ENCODE peak calls at places on chromosomes 3 and 15, in ten cellular contexts. One of them, this sample, is unnamed.

GRCh38 chr3:100158877-100159563 is 44.7 kb upstream of the FILIP1L start:
- DNase-seq in CD8-positive, alpha-beta memory T cell: no peak
- DNase-seq in Right ventricle myocardium superior: no peak
- DNase-seq in stimulated activated CD8-positive, alpha-beta memory T cell treated with anti-CD3 and anti-CD28 coated beads, Interleukin-7, amount 100 ng/mL, for 1 hour: no peak
- DNase-seq in frontal cortex: no peak
- DNase-seq in activated naive CD8-positive, alpha-beta T cell treated with anti-CD3 and anti-CD28 coated beads, Interleukin-2, amount 50 U/mL, for 24 hours: no peak
- DNase-seq in IMR-90: no peak
- DNase-seq in activated CD8-positive, alpha-beta memory T cell treated with anti-CD3 and anti-CD28 coated beads for 24 hours: no peak
- DNase-seq in lower leg skin: no peak
- DNase-seq in NCI-H1417: no peak
- DNase-seq in this sample: peak; percentile 88

GRCh38 chr3:127750226-127751031 is 71.9 kb downstream of the MGLL start:
- DNase-seq in activated naive CD8-positive, alpha-beta T cell treated with anti-CD3 and anti-CD28 coated beads, Interleukin-2, amount 50 U/mL, for 24 hours: no peak
- DNase-seq in NCI-H1417: no peak
- DNase-seq in IMR-90: peak; percentile 94
- DNase-seq in Right ventricle myocardium superior: no peak
- DNase-seq in lower leg skin: no peak
- DNase-seq in CD8-positive, alpha-beta memory T cell: no peak
- DNase-seq in stimulated activated CD8-positive, alpha-beta memory T cell treated with anti-CD3 and anti-CD28 coated beads, Interleukin-7, amount 100 ng/mL, for 1 hour: no peak
- DNase-seq in activated CD8-positive, alpha-beta memory T cell treated with anti-CD3 and anti-CD28 coated beads for 24 hours: no peak
- DNase-seq in frontal cortex: no peak
- DNase-seq in this sample: peak; percentile 93

GRCh38 chr15:57784081-57784488 is 77.6 kb downstream of the POLR2M start:
- DNase-seq in activated naive CD8-positive, alpha-beta T cell treated with anti-CD3 and anti-CD28 coated beads, Interleukin-2, amount 50 U/mL, for 24 hours: no peak
- DNase-seq in IMR-90: no peak
- DNase-seq in lower leg skin: peak; percentile 46
- DNase-seq in CD8-positive, alpha-beta memory T cell: no peak
- DNase-seq in activated CD8-positive, alpha-beta memory T cell treated with anti-CD3 and anti-CD28 coated beads for 24 hours: no peak
- DNase-seq in Right ventricle myocardium superior: peak; percentile 57
- DNase-seq in frontal cortex: no peak
- DNase-seq in stimulated activated CD8-positive, alpha-beta memory T cell treated with anti-CD3 and anti-CD28 coated beads, Interleukin-7, amount 100 ng/mL, for 1 hour: no peak
- DNase-seq in NCI-H1417: no peak
- DNase-seq in this sample: no peak

GRCh38 chr15:41944313-41944940 is 27.9 kb downstream of the EHD4 start:
- DNase-seq in stimulated activated CD8-positive, alpha-beta memory T cell treated with anti-CD3 and anti-CD28 coated beads, Interleukin-7, amount 100 ng/mL, for 1 hour: no peak
- DNase-seq in IMR-90: peak; percentile 94
- DNase-seq in activated naive CD8-positive, alpha-beta T cell treated with anti-CD3 and anti-CD28 coated beads, Interleukin-2, amount 50 U/mL, for 24 hours: no peak
- DNase-seq in NCI-H1417: no peak
- DNase-seq in Right ventricle myocardium superior: peak; percentile 75
- DNase-seq in activated CD8-positive, alpha-beta memory T cell treated with anti-CD3 and anti-CD28 coated beads for 24 hours: no peak
- DNase-seq in frontal cortex: no peak
- DNase-seq in CD8-positive, alpha-beta memory T cell: no peak
- DNase-seq in lower leg skin: no peak
- DNase-seq in this sample: no peak

GRCh38 chr3:120601554-120601953 is 5.4 kb downstream of the NDUFB4 start:
- DNase-seq in frontal cortex: no peak
- DNase-seq in activated CD8-positive, alpha-beta memory T cell treated with anti-CD3 and anti-CD28 coated beads for 24 hours: no peak
- DNase-seq in Right ventricle myocardium superior: no peak
- DNase-seq in NCI-H1417: no peak
- DNase-seq in stimulated activated CD8-positive, alpha-beta memory T cell treated with anti-CD3 and anti-CD28 coated beads, Interleukin-7, amount 100 ng/mL, for 1 hour: no peak
- DNase-seq in IMR-90: no peak
- DNase-seq in lower leg skin: no peak
- DNase-seq in CD8-positive, alpha-beta memory T cell: no peak
- DNase-seq in activated naive CD8-positive, alpha-beta T cell treated with anti-CD3 and anti-CD28 coated beads, Interleukin-2, amount 50 U/mL, for 24 hours: no peak
- DNase-seq in this sample: no peak

GRCh38 chr3:19105826-19106225 is 42.5 kb upstream of the KCNH8 start:
- DNase-seq in IMR-90: no peak
- DNase-seq in lower leg skin: no peak
- DNase-seq in activated CD8-positive, alpha-beta memory T cell treated with anti-CD3 and anti-CD28 coated beads for 24 hours: no peak
- DNase-seq in NCI-H1417: no peak
- DNase-seq in frontal cortex: no peak
- DNase-seq in activated naive CD8-positive, alpha-beta T cell treated with anti-CD3 and anti-CD28 coated beads, Interleukin-2, amount 50 U/mL, for 24 hours: no peak
- DNase-seq in CD8-positive, alpha-beta memory T cell: no peak
- DNase-seq in Right ventricle myocardium superior: no peak
- DNase-seq in stimulated activated CD8-positive, alpha-beta memory T cell treated with anti-CD3 and anti-CD28 coated beads, Interleukin-7, amount 100 ng/mL, for 1 hour: no peak
- DNase-seq in this sample: no peak

GRCh38 chr15:81573098-81573746 is 199.2 kb upstream of the TMC3 start:
- DNase-seq in lower leg skin: no peak
- DNase-seq in NCI-H1417: no peak
- DNase-seq in stimulated activated CD8-positive, alpha-beta memory T cell treated with anti-CD3 and anti-CD28 coated beads, Interleukin-7, amount 100 ng/mL, for 1 hour: no peak
- DNase-seq in Right ventricle myocardium superior: no peak
- DNase-seq in activated CD8-positive, alpha-beta memory T cell treated with anti-CD3 and anti-CD28 coated beads for 24 hours: no peak
- DNase-seq in CD8-positive, alpha-beta memory T cell: no peak
- DNase-seq in frontal cortex: no peak
- DNase-seq in activated naive CD8-positive, alpha-beta T cell treated with anti-CD3 and anti-CD28 coated beads, Interleukin-2, amount 50 U/mL, for 24 hours: no peak
- DNase-seq in IMR-90: no peak
- DNase-seq in this sample: peak; percentile 97

GRCh38 chr15:43268111-43269105 is 1.7 kb upstream of the TGM5 start:
- DNase-seq in activated naive CD8-positive, alpha-beta T cell treated with anti-CD3 and anti-CD28 coated beads, Interleukin-2, amount 50 U/mL, for 24 hours: peak; percentile 58
- DNase-seq in Right ventricle myocardium superior: no peak
- DNase-seq in stimulated activated CD8-positive, alpha-beta memory T cell treated with anti-CD3 and anti-CD28 coated beads, Interleukin-7, amount 100 ng/mL, for 1 hour: no peak
- DNase-seq in NCI-H1417: no peak
- DNase-seq in CD8-positive, alpha-beta memory T cell: no peak
- DNase-seq in frontal cortex: no peak
- DNase-seq in IMR-90: no peak
- DNase-seq in activated CD8-positive, alpha-beta memory T cell treated with anti-CD3 and anti-CD28 coated beads for 24 hours: no peak
- DNase-seq in lower leg skin: no peak
- DNase-seq in this sample: no peak

GRCh38 chr3:101131767-101132166 is 138.5 kb upstream of the ABI3BP start:
- DNase-seq in stimulated activated CD8-positive, alpha-beta memory T cell treated with anti-CD3 and anti-CD28 coated beads, Interleukin-7, amount 100 ng/mL, for 1 hour: no peak
- DNase-seq in activated CD8-positive, alpha-beta memory T cell treated with anti-CD3 and anti-CD28 coated beads for 24 hours: no peak
- DNase-seq in Right ventricle myocardium superior: no peak
- DNase-seq in CD8-positive, alpha-beta memory T cell: no peak
- DNase-seq in NCI-H1417: no peak
- DNase-seq in lower leg skin: no peak
- DNase-seq in activated naive CD8-positive, alpha-beta T cell treated with anti-CD3 and anti-CD28 coated beads, Interleukin-2, amount 50 U/mL, for 24 hours: no peak
- DNase-seq in IMR-90: no peak
- DNase-seq in frontal cortex: no peak
- DNase-seq in this sample: no peak

GRCh38 chr15:96273317-96274086 is 57.0 kb upstream of the NR2F2 start:
- DNase-seq in activated CD8-positive, alpha-beta memory T cell treated with anti-CD3 and anti-CD28 coated beads for 24 hours: no peak
- DNase-seq in Right ventricle myocardium superior: no peak
- DNase-seq in lower leg skin: no peak
- DNase-seq in IMR-90: peak; percentile 100
- DNase-seq in frontal cortex: no peak
- DNase-seq in stimulated activated CD8-positive, alpha-beta memory T cell treated with anti-CD3 and anti-CD28 coated beads, Interleukin-7, amount 100 ng/mL, for 1 hour: no peak
- DNase-seq in activated naive CD8-positive, alpha-beta T cell treated with anti-CD3 and anti-CD28 coated beads, Interleukin-2, amount 50 U/mL, for 24 hours: peak; percentile 25
- DNase-seq in NCI-H1417: no peak
- DNase-seq in CD8-positive, alpha-beta memory T cell: no peak
- DNase-seq in this sample: no peak

GRCh38 chr3:46968783-46969428 is 7.6 kb downstream of the CCDC12 start:
- DNase-seq in activated naive CD8-positive, alpha-beta T cell treated with anti-CD3 and anti-CD28 coated beads, Interleukin-2, amount 50 U/mL, for 24 hours: no peak
- DNase-seq in IMR-90: no peak
- DNase-seq in stimulated activated CD8-positive, alpha-beta memory T cell treated with anti-CD3 and anti-CD28 coated beads, Interleukin-7, amount 100 ng/mL, for 1 hour: no peak
- DNase-seq in frontal cortex: no peak
- DNase-seq in activated CD8-positive, alpha-beta memory T cell treated with anti-CD3 and anti-CD28 coated beads for 24 hours: no peak
- DNase-seq in CD8-positive, alpha-beta memory T cell: no peak
- DNase-seq in NCI-H1417: no peak
- DNase-seq in lower leg skin: no peak
- DNase-seq in Right ventricle myocardium superior: peak; percentile 37
- DNase-seq in this sample: no peak

GRCh38 chr3:123562547-123562946 is 22.3 kb downstream of the HACD2 start:
- DNase-seq in stimulated activated CD8-positive, alpha-beta memory T cell treated with anti-CD3 and anti-CD28 coated beads, Interleukin-7, amount 100 ng/mL, for 1 hour: no peak
- DNase-seq in NCI-H1417: no peak
- DNase-seq in frontal cortex: no peak
- DNase-seq in activated CD8-positive, alpha-beta memory T cell treated with anti-CD3 and anti-CD28 coated beads for 24 hours: no peak
- DNase-seq in CD8-positive, alpha-beta memory T cell: no peak
- DNase-seq in IMR-90: peak; percentile 41
- DNase-seq in Right ventricle myocardium superior: no peak
- DNase-seq in activated naive CD8-positive, alpha-beta T cell treated with anti-CD3 and anti-CD28 coated beads, Interleukin-2, amount 50 U/mL, for 24 hours: no peak
- DNase-seq in lower leg skin: no peak
- DNase-seq in this sample: no peak

GRCh38 chr3:125959317-125960065 is 9.5 kb upstream of the ROPN1B start:
- DNase-seq in NCI-H1417: no peak
- DNase-seq in lower leg skin: no peak
- DNase-seq in stimulated activated CD8-positive, alpha-beta memory T cell treated with anti-CD3 and anti-CD28 coated beads, Interleukin-7, amount 100 ng/mL, for 1 hour: no peak
- DNase-seq in frontal cortex: no peak
- DNase-seq in activated naive CD8-positive, alpha-beta T cell treated with anti-CD3 and anti-CD28 coated beads, Interleukin-2, amount 50 U/mL, for 24 hours: no peak
- DNase-seq in Right ventricle myocardium superior: peak; percentile 42
- DNase-seq in activated CD8-positive, alpha-beta memory T cell treated with anti-CD3 and anti-CD28 coated beads for 24 hours: no peak
- DNase-seq in IMR-90: no peak
- DNase-seq in CD8-positive, alpha-beta memory T cell: no peak
- DNase-seq in this sample: no peak

GRCh38 chr3:114857281-114857680 is 289.8 kb downstream of the ZBTB20 start:
- DNase-seq in Right ventricle myocardium superior: no peak
- DNase-seq in activated CD8-positive, alpha-beta memory T cell treated with anti-CD3 and anti-CD28 coated beads for 24 hours: no peak
- DNase-seq in NCI-H1417: no peak
- DNase-seq in CD8-positive, alpha-beta memory T cell: no peak
- DNase-seq in activated naive CD8-positive, alpha-beta T cell treated with anti-CD3 and anti-CD28 coated beads, Interleukin-2, amount 50 U/mL, for 24 hours: no peak
- DNase-seq in stimulated activated CD8-positive, alpha-beta memory T cell treated with anti-CD3 and anti-CD28 coated beads, Interleukin-7, amount 100 ng/mL, for 1 hour: no peak
- DNase-seq in frontal cortex: no peak
- DNase-seq in lower leg skin: no peak
- DNase-seq in IMR-90: no peak
- DNase-seq in this sample: no peak

GRCh38 chr3:14435175-14436011 is 33.0 kb downstream of the SLC6A6 start:
- DNase-seq in lower leg skin: no peak
- DNase-seq in stimulated activated CD8-positive, alpha-beta memory T cell treated with anti-CD3 and anti-CD28 coated beads, Interleukin-7, amount 100 ng/mL, for 1 hour: no peak
- DNase-seq in IMR-90: no peak
- DNase-seq in frontal cortex: no peak
- DNase-seq in CD8-positive, alpha-beta memory T cell: no peak
- DNase-seq in activated CD8-positive, alpha-beta memory T cell treated with anti-CD3 and anti-CD28 coated beads for 24 hours: no peak
- DNase-seq in NCI-H1417: no peak
- DNase-seq in activated naive CD8-positive, alpha-beta T cell treated with anti-CD3 and anti-CD28 coated beads, Interleukin-2, amount 50 U/mL, for 24 hours: no peak
- DNase-seq in Right ventricle myocardium superior: no peak
- DNase-seq in this sample: no peak

GRCh38 chr15:72319360-72319984 is 485 bp downstream of the CELF6 start:
- DNase-seq in stimulated activated CD8-positive, alpha-beta memory T cell treated with anti-CD3 and anti-CD28 coated beads, Interleukin-7, amount 100 ng/mL, for 1 hour: no peak
- DNase-seq in frontal cortex: peak; percentile 84
- DNase-seq in activated naive CD8-positive, alpha-beta T cell treated with anti-CD3 and anti-CD28 coated beads, Interleukin-2, amount 50 U/mL, for 24 hours: peak; percentile 62
- DNase-seq in Right ventricle myocardium superior: peak; percentile 84
- DNase-seq in activated CD8-positive, alpha-beta memory T cell treated with anti-CD3 and anti-CD28 coated beads for 24 hours: peak; percentile 76
- DNase-seq in IMR-90: peak; percentile 47
- DNase-seq in CD8-positive, alpha-beta memory T cell: peak; percentile 65
- DNase-seq in NCI-H1417: no peak
- DNase-seq in lower leg skin: no peak
- DNase-seq in this sample: peak; percentile 48

GRCh38 chr3:182912476-182912875 is 67.9 kb downstream of the DCUN1D1 start:
- DNase-seq in Right ventricle myocardium superior: no peak
- DNase-seq in CD8-positive, alpha-beta memory T cell: no peak
- DNase-seq in activated naive CD8-positive, alpha-beta T cell treated with anti-CD3 and anti-CD28 coated beads, Interleukin-2, amount 50 U/mL, for 24 hours: no peak
- DNase-seq in NCI-H1417: no peak
- DNase-seq in lower leg skin: no peak
- DNase-seq in frontal cortex: no peak
- DNase-seq in IMR-90: no peak
- DNase-seq in stimulated activated CD8-positive, alpha-beta memory T cell treated with anti-CD3 and anti-CD28 coated beads, Interleukin-7, amount 100 ng/mL, for 1 hour: no peak
- DNase-seq in activated CD8-positive, alpha-beta memory T cell treated with anti-CD3 and anti-CD28 coated beads for 24 hours: no peak
- DNase-seq in this sample: no peak

GRCh38 chr3:192367616-192368015 is 359.7 kb downstream of the FGF12 start:
- DNase-seq in IMR-90: no peak
- DNase-seq in activated CD8-positive, alpha-beta memory T cell treated with anti-CD3 and anti-CD28 coated beads for 24 hours: no peak
- DNase-seq in activated naive CD8-positive, alpha-beta T cell treated with anti-CD3 and anti-CD28 coated beads, Interleukin-2, amount 50 U/mL, for 24 hours: no peak
- DNase-seq in lower leg skin: no peak
- DNase-seq in Right ventricle myocardium superior: no peak
- DNase-seq in NCI-H1417: no peak
- DNase-seq in CD8-positive, alpha-beta memory T cell: no peak
- DNase-seq in frontal cortex: no peak
- DNase-seq in stimulated activated CD8-positive, alpha-beta memory T cell treated with anti-CD3 and anti-CD28 coated beads, Interleukin-7, amount 100 ng/mL, for 1 hour: no peak
- DNase-seq in this sample: no peak

GRCh38 chr3:105277656-105278055 is 89.1 kb upstream of the ALCAM start:
- DNase-seq in lower leg skin: no peak
- DNase-seq in frontal cortex: no peak
- DNase-seq in CD8-positive, alpha-beta memory T cell: no peak
- DNase-seq in IMR-90: peak; percentile 41
- DNase-seq in activated naive CD8-positive, alpha-beta T cell treated with anti-CD3 and anti-CD28 coated beads, Interleukin-2, amount 50 U/mL, for 24 hours: no peak
- DNase-seq in Right ventricle myocardium superior: no peak
- DNase-seq in activated CD8-positive, alpha-beta memory T cell treated with anti-CD3 and anti-CD28 coated beads for 24 hours: no peak
- DNase-seq in stimulated activated CD8-positive, alpha-beta memory T cell treated with anti-CD3 and anti-CD28 coated beads, Interleukin-7, amount 100 ng/mL, for 1 hour: no peak
- DNase-seq in NCI-H1417: no peak
- DNase-seq in this sample: no peak

GRCh38 chr15:30649952-30650929 is 24.3 kb downstream of the ARHGAP11B start:
- DNase-seq in frontal cortex: no peak
- DNase-seq in Right ventricle myocardium superior: no peak
- DNase-seq in stimulated activated CD8-positive, alpha-beta memory T cell treated with anti-CD3 and anti-CD28 coated beads, Interleukin-7, amount 100 ng/mL, for 1 hour: no peak
- DNase-seq in activated CD8-positive, alpha-beta memory T cell treated with anti-CD3 and anti-CD28 coated beads for 24 hours: no peak
- DNase-seq in NCI-H1417: no peak
- DNase-seq in activated naive CD8-positive, alpha-beta T cell treated with anti-CD3 and anti-CD28 coated beads, Interleukin-2, amount 50 U/mL, for 24 hours: no peak
- DNase-seq in lower leg skin: no peak
- DNase-seq in CD8-positive, alpha-beta memory T cell: no peak
- DNase-seq in IMR-90: peak; percentile 80
- DNase-seq in this sample: no peak

GRCh38 chr3:123658860-123659221 is 74.0 kb upstream of the HACD2 start:
- DNase-seq in NCI-H1417: no peak
- DNase-seq in CD8-positive, alpha-beta memory T cell: no peak
- DNase-seq in activated CD8-positive, alpha-beta memory T cell treated with anti-CD3 and anti-CD28 coated beads for 24 hours: no peak
- DNase-seq in stimulated activated CD8-positive, alpha-beta memory T cell treated with anti-CD3 and anti-CD28 coated beads, Interleukin-7, amount 100 ng/mL, for 1 hour: no peak
- DNase-seq in IMR-90: no peak
- DNase-seq in activated naive CD8-positive, alpha-beta T cell treated with anti-CD3 and anti-CD28 coated beads, Interleukin-2, amount 50 U/mL, for 24 hours: no peak
- DNase-seq in Right ventricle myocardium superior: no peak
- DNase-seq in lower leg skin: peak; percentile 49
- DNase-seq in frontal cortex: no peak
- DNase-seq in this sample: no peak

GRCh38 chr3:101814835-101815234 is 34.5 kb upstream of the NFKBIZ start:
- DNase-seq in lower leg skin: no peak
- DNase-seq in CD8-positive, alpha-beta memory T cell: no peak
- DNase-seq in IMR-90: no peak
- DNase-seq in activated CD8-positive, alpha-beta memory T cell treated with anti-CD3 and anti-CD28 coated beads for 24 hours: no peak
- DNase-seq in activated naive CD8-positive, alpha-beta T cell treated with anti-CD3 and anti-CD28 coated beads, Interleukin-2, amount 50 U/mL, for 24 hours: no peak
- DNase-seq in stimulated activated CD8-positive, alpha-beta memory T cell treated with anti-CD3 and anti-CD28 coated beads, Interleukin-7, amount 100 ng/mL, for 1 hour: no peak
- DNase-seq in frontal cortex: no peak
- DNase-seq in Right ventricle myocardium superior: no peak
- DNase-seq in NCI-H1417: no peak
- DNase-seq in this sample: no peak

GRCh38 chr15:47548189-47548588 is 169.1 kb upstream of the SEMA6D start:
- DNase-seq in Right ventricle myocardium superior: no peak
- DNase-seq in NCI-H1417: no peak
- DNase-seq in lower leg skin: no peak
- DNase-seq in stimulated activated CD8-positive, alpha-beta memory T cell treated with anti-CD3 and anti-CD28 coated beads, Interleukin-7, amount 100 ng/mL, for 1 hour: no peak
- DNase-seq in frontal cortex: no peak
- DNase-seq in activated naive CD8-positive, alpha-beta T cell treated with anti-CD3 and anti-CD28 coated beads, Interleukin-2, amount 50 U/mL, for 24 hours: no peak
- DNase-seq in activated CD8-positive, alpha-beta memory T cell treated with anti-CD3 and anti-CD28 coated beads for 24 hours: no peak
- DNase-seq in IMR-90: no peak
- DNase-seq in CD8-positive, alpha-beta memory T cell: no peak
- DNase-seq in this sample: no peak

GRCh38 chr3:161104561-161105551 is at the start of gene B3GALNT1:
- DNase-seq in frontal cortex: peak; percentile 44
- DNase-seq in IMR-90: peak; percentile 50
- DNase-seq in activated CD8-positive, alpha-beta memory T cell treated with anti-CD3 and anti-CD28 coated beads for 24 hours: peak; percentile 73
- DNase-seq in NCI-H1417: peak; percentile 98
- DNase-seq in activated naive CD8-positive, alpha-beta T cell treated with anti-CD3 and anti-CD28 coated beads, Interleukin-2, amount 50 U/mL, for 24 hours: peak; percentile 41
- DNase-seq in lower leg skin: no peak
- DNase-seq in Right ventricle myocardium superior: peak; percentile 80
- DNase-seq in CD8-positive, alpha-beta memory T cell: no peak
- DNase-seq in stimulated activated CD8-positive, alpha-beta memory T cell treated with anti-CD3 and anti-CD28 coated beads, Interleukin-7, amount 100 ng/mL, for 1 hour: no peak
- DNase-seq in this sample: peak; percentile 71

GRCh38 chr3:55655544-55655943 is 168.4 kb upstream of the WNT5A start:
- DNase-seq in lower leg skin: no peak
- DNase-seq in NCI-H1417: no peak
- DNase-seq in Right ventricle myocardium superior: no peak
- DNase-seq in frontal cortex: no peak
- DNase-seq in stimulated activated CD8-positive, alpha-beta memory T cell treated with anti-CD3 and anti-CD28 coated beads, Interleukin-7, amount 100 ng/mL, for 1 hour: no peak
- DNase-seq in activated CD8-positive, alpha-beta memory T cell treated with anti-CD3 and anti-CD28 coated beads for 24 hours: no peak
- DNase-seq in IMR-90: peak; percentile 29
- DNase-seq in activated naive CD8-positive, alpha-beta T cell treated with anti-CD3 and anti-CD28 coated beads, Interleukin-2, amount 50 U/mL, for 24 hours: no peak
- DNase-seq in CD8-positive, alpha-beta memory T cell: no peak
- DNase-seq in this sample: no peak

GRCh38 chr3:101061312-101061711 is 68.1 kb upstream of the ABI3BP start:
- DNase-seq in Right ventricle myocardium superior: no peak
- DNase-seq in NCI-H1417: no peak
- DNase-seq in activated CD8-positive, alpha-beta memory T cell treated with anti-CD3 and anti-CD28 coated beads for 24 hours: no peak
- DNase-seq in frontal cortex: no peak
- DNase-seq in activated naive CD8-positive, alpha-beta T cell treated with anti-CD3 and anti-CD28 coated beads, Interleukin-2, amount 50 U/mL, for 24 hours: no peak
- DNase-seq in CD8-positive, alpha-beta memory T cell: no peak
- DNase-seq in lower leg skin: no peak
- DNase-seq in stimulated activated CD8-positive, alpha-beta memory T cell treated with anti-CD3 and anti-CD28 coated beads, Interleukin-7, amount 100 ng/mL, for 1 hour: no peak
- DNase-seq in IMR-90: no peak
- DNase-seq in this sample: no peak

GRCh38 chr3:194161181-194162045 is 25.5 kb downstream of the HES1 start:
- DNase-seq in IMR-90: no peak
- DNase-seq in CD8-positive, alpha-beta memory T cell: no peak
- DNase-seq in lower leg skin: no peak
- DNase-seq in activated CD8-positive, alpha-beta memory T cell treated with anti-CD3 and anti-CD28 coated beads for 24 hours: no peak
- DNase-seq in Right ventricle myocardium superior: no peak
- DNase-seq in activated naive CD8-positive, alpha-beta T cell treated with anti-CD3 and anti-CD28 coated beads, Interleukin-2, amount 50 U/mL, for 24 hours: no peak
- DNase-seq in NCI-H1417: peak; percentile 43
- DNase-seq in stimulated activated CD8-positive, alpha-beta memory T cell treated with anti-CD3 and anti-CD28 coated beads, Interleukin-7, amount 100 ng/mL, for 1 hour: no peak
- DNase-seq in frontal cortex: no peak
- DNase-seq in this sample: no peak

GRCh38 chr15:83510001-83510400 is 62.9 kb downstream of the SH3GL3 start:
- DNase-seq in stimulated activated CD8-positive, alpha-beta memory T cell treated with anti-CD3 and anti-CD28 coated beads, Interleukin-7, amount 100 ng/mL, for 1 hour: no peak
- DNase-seq in NCI-H1417: no peak
- DNase-seq in activated naive CD8-positive, alpha-beta T cell treated with anti-CD3 and anti-CD28 coated beads, Interleukin-2, amount 50 U/mL, for 24 hours: no peak
- DNase-seq in IMR-90: no peak
- DNase-seq in Right ventricle myocardium superior: no peak
- DNase-seq in frontal cortex: no peak
- DNase-seq in CD8-positive, alpha-beta memory T cell: no peak
- DNase-seq in lower leg skin: no peak
- DNase-seq in activated CD8-positive, alpha-beta memory T cell treated with anti-CD3 and anti-CD28 coated beads for 24 hours: no peak
- DNase-seq in this sample: no peak